ENCODE peak calls at places on chromosomes 7 and 10, in four cellular contexts. One of them, this sample, is unnamed.

GRCh38 chr7:3156508-3156907 is 112.8 kb upstream of the CARD11 start:
- DNase-seq in GM04503: no peak
- DNase-seq in astrocyte: no peak
- DNase-seq in H54: no peak
- DNase-seq in this sample: no peak

GRCh38 chr10:32995751-32996150 is 37.7 kb upstream of the ITGB1 start:
- DNase-seq in H54: no peak
- DNase-seq in GM04503: no peak
- DNase-seq in astrocyte: no peak
- DNase-seq in this sample: no peak

GRCh38 chr10:37975407-37975991 is 948 bp downstream of the ZNF25 start:
- DNase-seq in GM04503: no peak
- DNase-seq in astrocyte: no peak
- DNase-seq in H54: no peak
- DNase-seq in this sample: peak

GRCh38 chr7:28106316-28106957 is 74.2 kb downstream of the JAZF1 start:
- DNase-seq in GM04503: no peak
- DNase-seq in astrocyte: peak
- DNase-seq in H54: no peak
- DNase-seq in this sample: peak

GRCh38 chr10:96025566-96025965 is 17.8 kb upstream of the CCNJ start:
- DNase-seq in H54: no peak
- DNase-seq in astrocyte: no peak
- DNase-seq in GM04503: no peak
- DNase-seq in this sample: peak

GRCh38 chr10:83476211-83476610 is 663.1 kb upstream of the GHITM start:
- DNase-seq in H54: no peak
- DNase-seq in astrocyte: peak
- DNase-seq in GM04503: no peak
- DNase-seq in this sample: no peak

GRCh38 chr7:14630048-14630447 is 272.5 kb downstream of the DGKB start:
- DNase-seq in H54: no peak
- DNase-seq in astrocyte: no peak
- DNase-seq in GM04503: no peak
- DNase-seq in this sample: no peak

GRCh38 chr10:22655312-22655973 is 58.9 kb downstream of the PIP4K2A start:
- DNase-seq in GM04503: peak
- DNase-seq in astrocyte: peak
- DNase-seq in H54: no peak
- DNase-seq in this sample: peak

GRCh38 chr7:100894860-100895700 is 608 bp downstream of the ACHE start:
- DNase-seq in H54: no peak
- DNase-seq in GM04503: no peak
- DNase-seq in astrocyte: no peak
- DNase-seq in this sample: no peak

GRCh38 chr10:78756604-78757442 is 311.9 kb upstream of the ZMIZ1 start:
- DNase-seq in H54: peak
- DNase-seq in astrocyte: peak
- DNase-seq in GM04503: peak
- DNase-seq in this sample: peak

GRCh38 chr10:92689663-92690210 is at the start of gene HHEX:
- DNase-seq in astrocyte: peak
- DNase-seq in GM04503: no peak
- DNase-seq in H54: no peak
- DNase-seq in this sample: peak

GRCh38 chr7:72336382-72336886 is 75.7 kb downstream of the CALN1 start:
- DNase-seq in astrocyte: no peak
- DNase-seq in H54: no peak
- DNase-seq in GM04503: no peak
- DNase-seq in this sample: no peak

GRCh38 chr7:156780724-156781455 is 112.1 kb downstream of the LMBR1 start:
- DNase-seq in astrocyte: no peak
- DNase-seq in GM04503: no peak
- DNase-seq in H54: no peak
- DNase-seq in this sample: no peak

GRCh38 chr7:11177793-11178192 is 204.1 kb downstream of the PHF14 start:
- DNase-seq in GM04503: no peak
- DNase-seq in H54: no peak
- DNase-seq in astrocyte: peak
- DNase-seq in this sample: peak

GRCh38 chr7:3267928-3268690 is 32.9 kb upstream of the SDK1 start:
- DNase-seq in H54: peak
- DNase-seq in astrocyte: peak
- DNase-seq in GM04503: no peak
- DNase-seq in this sample: peak

GRCh38 chr7:23062452-23062851 is 43.1 kb upstream of the KLHL7 start:
- DNase-seq in GM04503: no peak
- DNase-seq in astrocyte: peak
- DNase-seq in H54: peak
- DNase-seq in this sample: no peak

GRCh38 chr10:76252733-76253132 is 821.3 kb downstream of the LRMDA start:
- DNase-seq in H54: no peak
- DNase-seq in GM04503: no peak
- DNase-seq in astrocyte: no peak
- DNase-seq in this sample: no peak

GRCh38 chr10:90557385-90557784 is 300.5 kb downstream of the HTR7 start:
- DNase-seq in H54: no peak
- DNase-seq in astrocyte: no peak
- DNase-seq in GM04503: no peak
- DNase-seq in this sample: no peak

GRCh38 chr10:125000366-125001312 is 58.7 kb downstream of the ZRANB1 start:
- DNase-seq in H54: no peak
- DNase-seq in astrocyte: peak
- DNase-seq in GM04503: no peak
- DNase-seq in this sample: peak

GRCh38 chr10:116450861-116451260 is 23.2 kb downstream of the PNLIPRP3 start:
- DNase-seq in astrocyte: no peak
- DNase-seq in GM04503: no peak
- DNase-seq in H54: no peak
- DNase-seq in this sample: no peak

GRCh38 chr10:78550090-78550489 is 516.4 kb downstream of the RPS24 start:
- DNase-seq in H54: no peak
- DNase-seq in GM04503: no peak
- DNase-seq in astrocyte: no peak
- DNase-seq in this sample: no peak

GRCh38 chr10:97234403-97234802 is 48.6 kb upstream of the SLIT1 start:
- DNase-seq in astrocyte: peak
- DNase-seq in GM04503: no peak
- DNase-seq in H54: no peak
- DNase-seq in this sample: peak

GRCh38 chr10:32982293-32982709 is 24.3 kb upstream of the ITGB1 start:
- DNase-seq in astrocyte: peak
- DNase-seq in H54: no peak
- DNase-seq in GM04503: peak
- DNase-seq in this sample: peak

GRCh38 chr10:62268027-62268398 is 631 bp downstream of the RTKN2 start:
- DNase-seq in GM04503: no peak
- DNase-seq in astrocyte: no peak
- DNase-seq in H54: no peak
- DNase-seq in this sample: no peak

GRCh38 chr10:103111031-103111917 is 81.8 kb downstream of the NT5C2 start:
- DNase-seq in H54: no peak
- DNase-seq in astrocyte: peak
- DNase-seq in GM04503: peak
- DNase-seq in this sample: peak

GRCh38 chr10:126384269-126384873 is 3.9 kb downstream of the ADAM12 start:
- DNase-seq in GM04503: peak
- DNase-seq in astrocyte: peak
- DNase-seq in H54: no peak
- DNase-seq in this sample: peak

GRCh38 chr10:77925795-77926565 is 575 bp downstream of the DLG5 start:
- DNase-seq in GM04503: no peak
- DNase-seq in H54: peak
- DNase-seq in astrocyte: no peak
- DNase-seq in this sample: peak

GRCh38 chr10:133453516-133454203 is at the start of gene SCART1:
- DNase-seq in astrocyte: no peak
- DNase-seq in GM04503: no peak
- DNase-seq in H54: no peak
- DNase-seq in this sample: no peak

GRCh38 chr10:114397651-114398145 is 6.6 kb downstream of the AFAP1L2 start:
- DNase-seq in GM04503: no peak
- DNase-seq in H54: no peak
- DNase-seq in astrocyte: no peak
- DNase-seq in this sample: peak

GRCh38 chr10:34721201-34721840 is 93.8 kb downstream of the PARD3 start:
- DNase-seq in GM04503: no peak
- DNase-seq in astrocyte: peak
- DNase-seq in H54: peak
- DNase-seq in this sample: peak